ENCODE peak calls at places on chromosome 21, in six cellular contexts. One of them, this sample, is unnamed.

GRCh38 chr21:25895565-25896205 is 160.9 kb downstream of the GABPA start:
- DNase-seq in heart right ventricle: no peak
- DNase-seq in fibroblast of lung: peak; percentile 39
- DNase-seq in mesenchymal stem cell: peak; percentile 60
- DNase-seq in PC-3: peak; percentile 53
- DNase-seq in body of pancreas: no peak
- DNase-seq in this sample: peak; percentile 54

GRCh38 chr21:42537106-42537742 is 23.6 kb downstream of the SLC37A1 start:
- DNase-seq in heart right ventricle: no peak
- DNase-seq in fibroblast of lung: no peak
- DNase-seq in mesenchymal stem cell: peak; percentile 29
- DNase-seq in PC-3: peak; percentile 22
- DNase-seq in body of pancreas: no peak
- DNase-seq in this sample: peak; percentile 29

GRCh38 chr21:25220169-25220568 is 387.1 kb downstream of the MRPL39 start:
- DNase-seq in heart right ventricle: no peak
- DNase-seq in fibroblast of lung: no peak
- DNase-seq in mesenchymal stem cell: no peak
- DNase-seq in PC-3: no peak
- DNase-seq in body of pancreas: no peak
- DNase-seq in this sample: no peak

GRCh38 chr21:16775056-16775455 is 737.8 kb upstream of the CXADR start:
- DNase-seq in heart right ventricle: no peak
- DNase-seq in fibroblast of lung: no peak
- DNase-seq in mesenchymal stem cell: no peak
- DNase-seq in PC-3: no peak
- DNase-seq in body of pancreas: no peak
- DNase-seq in this sample: no peak

GRCh38 chr21:26732442-26733221 is 112.6 kb downstream of the ADAMTS1 start:
- DNase-seq in heart right ventricle: peak; percentile 36
- DNase-seq in fibroblast of lung: peak; percentile 40
- DNase-seq in mesenchymal stem cell: peak; percentile 64
- DNase-seq in PC-3: peak; percentile 64
- DNase-seq in body of pancreas: peak; percentile 55
- DNase-seq in this sample: peak; percentile 15

GRCh38 chr21:15751561-15751960 is 21.8 kb downstream of the USP25 start:
- DNase-seq in heart right ventricle: no peak
- DNase-seq in fibroblast of lung: no peak
- DNase-seq in mesenchymal stem cell: no peak
- DNase-seq in PC-3: no peak
- DNase-seq in body of pancreas: no peak
- DNase-seq in this sample: no peak

GRCh38 chr21:29499734-29500343 is 201.1 kb downstream of the BACH1 start:
- DNase-seq in heart right ventricle: no peak
- DNase-seq in fibroblast of lung: peak; percentile 13
- DNase-seq in mesenchymal stem cell: peak; percentile 39
- DNase-seq in PC-3: peak; percentile 67
- DNase-seq in body of pancreas: no peak
- DNase-seq in this sample: no peak

GRCh38 chr21:25080161-25080560 is 527.1 kb downstream of the MRPL39 start:
- DNase-seq in heart right ventricle: no peak
- DNase-seq in fibroblast of lung: peak; percentile 88
- DNase-seq in mesenchymal stem cell: no peak
- DNase-seq in PC-3: no peak
- DNase-seq in body of pancreas: no peak
- DNase-seq in this sample: no peak

GRCh38 chr21:43957128-43957571 is 55.0 kb upstream of the TRAPPC10 start:
- DNase-seq in heart right ventricle: no peak
- DNase-seq in fibroblast of lung: no peak
- DNase-seq in mesenchymal stem cell: no peak
- DNase-seq in PC-3: no peak
- DNase-seq in body of pancreas: no peak
- DNase-seq in this sample: no peak

GRCh38 chr21:42381347-42381984 is 14.4 kb downstream of the TMPRSS3 start:
- DNase-seq in heart right ventricle: no peak
- DNase-seq in fibroblast of lung: peak; percentile 26
- DNase-seq in mesenchymal stem cell: peak; percentile 39
- DNase-seq in PC-3: peak; percentile 77
- DNase-seq in body of pancreas: peak; percentile 44
- DNase-seq in this sample: peak; percentile 90

GRCh38 chr21:16082038-16082816 is 352.4 kb downstream of the USP25 start:
- DNase-seq in heart right ventricle: no peak
- DNase-seq in fibroblast of lung: no peak
- DNase-seq in mesenchymal stem cell: peak; percentile 28
- DNase-seq in PC-3: peak; percentile 60
- DNase-seq in body of pancreas: no peak
- DNase-seq in this sample: no peak

GRCh38 chr21:30434033-30434631 is 4.1 kb downstream of the KRTAP13-4 start:
- DNase-seq in heart right ventricle: no peak
- DNase-seq in fibroblast of lung: peak; percentile 0
- DNase-seq in mesenchymal stem cell: no peak
- DNase-seq in PC-3: peak; percentile 78
- DNase-seq in body of pancreas: peak; percentile 32
- DNase-seq in this sample: peak; percentile 3

GRCh38 chr21:28975401-28975800 is 17.3 kb downstream of the LTN1 start:
- DNase-seq in heart right ventricle: no peak
- DNase-seq in fibroblast of lung: no peak
- DNase-seq in mesenchymal stem cell: peak; percentile 94
- DNase-seq in PC-3: no peak
- DNase-seq in body of pancreas: no peak
- DNase-seq in this sample: no peak

GRCh38 chr21:20276377-20276776 is 721.8 kb upstream of the NCAM2 start:
- DNase-seq in heart right ventricle: no peak
- DNase-seq in fibroblast of lung: no peak
- DNase-seq in mesenchymal stem cell: no peak
- DNase-seq in PC-3: no peak
- DNase-seq in body of pancreas: no peak
- DNase-seq in this sample: no peak

GRCh38 chr21:28959367-28960099 is 33.1 kb downstream of the LTN1 start:
- DNase-seq in heart right ventricle: no peak
- DNase-seq in fibroblast of lung: peak; percentile 87
- DNase-seq in mesenchymal stem cell: peak; percentile 78
- DNase-seq in PC-3: peak; percentile 40
- DNase-seq in body of pancreas: no peak
- DNase-seq in this sample: no peak

GRCh38 chr21:30747159-30747558 is at the start of gene KRTAP21-2:
- DNase-seq in heart right ventricle: no peak
- DNase-seq in fibroblast of lung: no peak
- DNase-seq in mesenchymal stem cell: no peak
- DNase-seq in PC-3: no peak
- DNase-seq in body of pancreas: no peak
- DNase-seq in this sample: no peak

GRCh38 chr21:20997633-20998455 is at the start of gene NCAM2:
- DNase-seq in heart right ventricle: peak; percentile 51
- DNase-seq in fibroblast of lung: peak; percentile 88
- DNase-seq in mesenchymal stem cell: peak; percentile 64
- DNase-seq in PC-3: peak; percentile 53
- DNase-seq in body of pancreas: peak; percentile 76
- DNase-seq in this sample: peak; percentile 14

GRCh38 chr21:39180429-39181019 is 2.7 kb downstream of the PSMG1 start:
- DNase-seq in heart right ventricle: no peak
- DNase-seq in fibroblast of lung: no peak
- DNase-seq in mesenchymal stem cell: peak; percentile 23
- DNase-seq in PC-3: peak; percentile 38
- DNase-seq in body of pancreas: no peak
- DNase-seq in this sample: no peak

GRCh38 chr21:29664615-29665014 is 275.2 kb downstream of the GRIK1 start:
- DNase-seq in heart right ventricle: no peak
- DNase-seq in fibroblast of lung: no peak
- DNase-seq in mesenchymal stem cell: no peak
- DNase-seq in PC-3: no peak
- DNase-seq in body of pancreas: no peak
- DNase-seq in this sample: no peak

GRCh38 chr21:37862536-37862935 is 53.7 kb downstream of the KCNJ6 start:
- DNase-seq in heart right ventricle: peak; percentile 22
- DNase-seq in fibroblast of lung: peak; percentile 45
- DNase-seq in mesenchymal stem cell: peak; percentile 79
- DNase-seq in PC-3: peak; percentile 39
- DNase-seq in body of pancreas: no peak
- DNase-seq in this sample: peak; percentile 7

GRCh38 chr21:39385299-39386145 is 36.6 kb upstream of the HMGN1 start:
- DNase-seq in heart right ventricle: peak; percentile 76
- DNase-seq in fibroblast of lung: peak; percentile 77
- DNase-seq in mesenchymal stem cell: no peak
- DNase-seq in PC-3: no peak
- DNase-seq in body of pancreas: peak; percentile 98
- DNase-seq in this sample: peak; percentile 99

GRCh38 chr21:21010228-21010627 is 12.0 kb downstream of the NCAM2 start:
- DNase-seq in heart right ventricle: no peak
- DNase-seq in fibroblast of lung: no peak
- DNase-seq in mesenchymal stem cell: no peak
- DNase-seq in PC-3: no peak
- DNase-seq in body of pancreas: no peak
- DNase-seq in this sample: no peak

GRCh38 chr21:28758042-28758882 is 234.4 kb downstream of the LTN1 start:
- DNase-seq in heart right ventricle: no peak
- DNase-seq in fibroblast of lung: peak; percentile 25
- DNase-seq in mesenchymal stem cell: no peak
- DNase-seq in PC-3: peak; percentile 41
- DNase-seq in body of pancreas: no peak
- DNase-seq in this sample: no peak

GRCh38 chr21:30340714-30341573 is 3.5 kb upstream of the KRTAP27-1 start:
- DNase-seq in heart right ventricle: peak; percentile 20
- DNase-seq in fibroblast of lung: peak; percentile 5
- DNase-seq in mesenchymal stem cell: peak; percentile 13
- DNase-seq in PC-3: peak; percentile 83
- DNase-seq in body of pancreas: peak; percentile 43
- DNase-seq in this sample: peak; percentile 3

DNA sequence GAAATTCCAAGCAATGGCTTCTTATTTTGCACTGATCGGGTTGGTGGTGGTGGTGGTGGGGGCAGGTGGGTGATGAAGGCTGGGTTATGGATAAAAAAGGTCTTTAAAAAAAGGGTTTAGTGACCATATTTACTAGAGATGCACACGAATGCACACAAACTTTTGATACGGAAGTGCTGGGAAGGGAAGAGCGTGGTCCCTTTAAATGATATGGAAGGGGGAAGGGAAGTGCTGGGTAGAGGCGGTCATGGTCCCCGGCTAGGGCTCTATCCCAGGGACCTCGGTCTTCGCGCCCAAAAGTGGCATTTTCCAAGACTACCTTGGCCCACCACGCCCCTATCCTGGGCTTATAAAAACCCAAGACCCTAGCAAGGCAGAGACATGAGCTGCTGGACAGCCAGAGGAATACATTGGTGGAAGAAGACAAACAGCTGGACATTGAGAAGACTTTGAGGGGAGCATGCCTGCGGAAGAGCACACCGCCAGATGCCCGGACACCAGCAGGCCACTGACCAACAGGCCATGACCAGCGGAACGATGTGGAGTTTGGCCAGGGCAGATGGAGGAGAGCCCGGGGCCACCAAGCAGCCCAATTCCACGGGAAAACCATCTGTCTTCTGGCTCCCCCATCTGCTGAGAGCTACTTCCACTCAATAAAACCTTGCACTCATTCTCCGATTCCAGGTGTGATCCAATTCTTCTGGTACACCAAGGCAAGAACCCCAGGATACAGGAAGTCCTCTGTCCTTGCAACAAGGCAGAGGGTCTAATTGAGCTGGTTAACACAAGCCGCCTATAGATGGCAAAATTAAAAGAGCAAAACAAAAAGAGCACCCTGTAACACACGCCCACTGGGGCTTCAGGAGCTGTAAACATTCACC is 1720.2 kb downstream of the MRPL39 start:
- DNase-seq in heart right ventricle: no peak
- DNase-seq in fibroblast of lung: no peak
- DNase-seq in mesenchymal stem cell: no peak
- DNase-seq in PC-3: no peak
- DNase-seq in body of pancreas: no peak
- DNase-seq in this sample: no peak
- H3K27ac ChIP-seq in heart right ventricle: no peak overlapping the region
- H3K27ac ChIP-seq in fibroblast of lung: no peak overlapping the region
- H3K27ac ChIP-seq in mesenchymal stem cell: no peak overlapping the region
- H3K27ac ChIP-seq in PC-3: no peak overlapping the region
- H3K27ac ChIP-seq in body of pancreas: no peak overlapping the region
- H3K27ac ChIP-seq in this sample: no peak overlapping the region

GRCh38 chr21:45154511-45155508 is 80.4 kb downstream of the ADARB1 start:
- DNase-seq in heart right ventricle: no peak
- DNase-seq in fibroblast of lung: peak; percentile 86
- DNase-seq in mesenchymal stem cell: peak; percentile 82
- DNase-seq in PC-3: no peak
- DNase-seq in body of pancreas: no peak
- DNase-seq in this sample: peak; percentile 32
- H3K27me3 ChIP-seq in heart right ventricle: no peaks in the 10 kb centered on the region
- H3K27me3 ChIP-seq in fibroblast of lung: no peaks in the 10 kb centered on the region
- H3K27me3 ChIP-seq in mesenchymal stem cell: no peaks in the 10 kb centered on the region
- H3K27me3 ChIP-seq in PC-3: no peaks in the 10 kb centered on the region
- H3K27me3 ChIP-seq in body of pancreas: no peaks in the 10 kb centered on the region
- H3K27me3 ChIP-seq in this sample: no peaks in the 10 kb centered on the region

GRCh38 chr21:34202553-34203332 is 129.4 kb downstream of the MRPS6 start:
- DNase-seq in heart right ventricle: no peak
- DNase-seq in fibroblast of lung: no peak
- DNase-seq in mesenchymal stem cell: peak; percentile 76
- DNase-seq in PC-3: no peak
- DNase-seq in body of pancreas: peak; percentile 18
- DNase-seq in this sample: no peak
- H3K4me1 ChIP-seq in heart right ventricle: peaks cover 17% of the 10 kb centered on the region
- H3K4me1 ChIP-seq in fibroblast of lung: peaks cover 4% of the 10 kb centered on the region
- H3K4me1 ChIP-seq in mesenchymal stem cell: peaks cover 38% of the 10 kb centered on the region
- H3K4me1 ChIP-seq in PC-3: peaks cover 17% of the 10 kb centered on the region
- H3K4me1 ChIP-seq in body of pancreas: peaks cover 15% of the 10 kb centered on the region
- H3K4me1 ChIP-seq in this sample: no peaks in the 10 kb centered on the region

DNA sequence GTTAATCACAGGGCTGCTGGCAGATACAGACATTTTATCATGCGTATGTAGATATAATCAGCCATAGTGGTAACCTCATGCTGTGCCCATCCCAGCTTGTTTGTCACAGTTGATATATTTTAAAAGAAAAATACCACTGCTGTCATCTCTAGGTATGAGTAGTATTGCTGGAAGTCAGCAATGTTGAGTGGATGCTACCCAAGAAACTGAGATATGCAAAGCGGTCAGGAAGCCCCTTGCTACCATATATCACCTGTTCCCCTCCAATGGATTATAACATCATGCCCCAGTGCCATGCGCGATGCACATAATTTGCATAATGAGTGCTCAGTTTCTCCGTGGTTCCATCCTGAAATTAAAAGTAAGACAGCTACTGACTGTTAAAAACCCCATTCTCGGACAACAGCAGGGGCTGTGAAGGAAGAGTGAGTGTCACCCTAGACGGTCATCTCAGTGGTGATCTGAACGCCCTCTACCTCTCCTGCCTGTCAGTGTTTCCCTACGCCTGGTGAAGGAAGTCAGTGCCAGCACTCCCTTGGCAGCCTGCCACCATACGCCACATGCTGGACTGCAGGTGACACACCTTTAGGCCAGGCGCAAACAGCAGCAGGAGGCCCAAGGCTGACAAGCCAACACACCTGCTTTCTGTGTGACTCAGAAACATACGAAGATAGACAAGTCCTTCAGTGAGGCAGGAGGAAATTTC is 2.7 kb downstream of the IL10RB start:
- DNase-seq in heart right ventricle: no peak
- DNase-seq in fibroblast of lung: no peak
- DNase-seq in mesenchymal stem cell: no peak
- DNase-seq in PC-3: peak; percentile 96
- DNase-seq in body of pancreas: peak; percentile 99
- DNase-seq in this sample: peak; percentile 99
- H3K27ac ChIP-seq in heart right ventricle: no peak overlapping the region
- H3K27ac ChIP-seq in fibroblast of lung: no peak overlapping the region
- H3K27ac ChIP-seq in mesenchymal stem cell: no peak overlapping the region
- H3K27ac ChIP-seq in PC-3: no peak overlapping the region
- H3K27ac ChIP-seq in body of pancreas: peak overlapping the region; percentile 69
- H3K27ac ChIP-seq in this sample: peak overlapping the region; percentile 77